ENCODE peak calls at places on chromosomes 13 and 19, in four cellular contexts. One of them, this sample, is unnamed.

GRCh38 chr19:52200044-52200443 is 10.2 kb downstream of the PPP2R1A start:
- DNase-seq in AG04450: peak
- DNase-seq in DMS79: no peak
- DNase-seq in aorta: peak
- DNase-seq in this sample: peak

GRCh38 chr19:46691948-46692347 is 25.0 kb downstream of the PRKD2 start:
- DNase-seq in AG04450: no peak
- DNase-seq in DMS79: no peak
- DNase-seq in aorta: no peak
- DNase-seq in this sample: no peak

GRCh38 chr13:94640676-94641075 is 39.0 kb downstream of the GPR180 start:
- DNase-seq in AG04450: no peak
- DNase-seq in DMS79: no peak
- DNase-seq in aorta: no peak
- DNase-seq in this sample: no peak

GRCh38 chr13:36088001-36088400 is 43.2 kb downstream of the DCLK1 start:
- DNase-seq in AG04450: no peak
- DNase-seq in DMS79: no peak
- DNase-seq in aorta: no peak
- DNase-seq in this sample: peak

GRCh38 chr13:44078806-44079378 is 199.2 kb downstream of the LACC1 start:
- DNase-seq in AG04450: no peak
- DNase-seq in DMS79: no peak
- DNase-seq in aorta: no peak
- DNase-seq in this sample: no peak

GRCh38 chr13:111339366-111340143 is 19.1 kb downstream of the TEX29 start:
- DNase-seq in AG04450: no peak
- DNase-seq in DMS79: no peak
- DNase-seq in aorta: no peak
- DNase-seq in this sample: no peak

GRCh38 chr13:73704587-73704986 is 429.6 kb downstream of the KLF12 start:
- DNase-seq in AG04450: no peak
- DNase-seq in DMS79: no peak
- DNase-seq in aorta: no peak
- DNase-seq in this sample: no peak

GRCh38 chr19:41997121-41997850 is 3.3 kb upstream of the ATP1A3 start:
- DNase-seq in AG04450: no peak
- DNase-seq in DMS79: no peak
- DNase-seq in aorta: peak
- DNase-seq in this sample: no peak

GRCh38 chr19:288911-289310 is 2.3 kb downstream of the PLPP2 start:
- DNase-seq in AG04450: no peak
- DNase-seq in DMS79: no peak
- DNase-seq in aorta: peak
- DNase-seq in this sample: no peak

GRCh38 chr19:31350693-31351211 is 1.5 kb upstream of the TSHZ3 start:
- DNase-seq in AG04450: no peak
- DNase-seq in DMS79: no peak
- DNase-seq in aorta: peak
- DNase-seq in this sample: no peak

GRCh38 chr19:43430142-43430710 is 15.5 kb downstream of the TEX101 start:
- DNase-seq in AG04450: no peak
- DNase-seq in DMS79: no peak
- DNase-seq in aorta: no peak
- DNase-seq in this sample: no peak

GRCh38 chr13:113322043-113322461 is 25.0 kb downstream of the LAMP1 start:
- DNase-seq in AG04450: no peak
- DNase-seq in DMS79: no peak
- DNase-seq in aorta: no peak
- DNase-seq in this sample: no peak

GRCh38 chr13:73741111-73741510 is 393.1 kb downstream of the KLF12 start:
- DNase-seq in AG04450: no peak
- DNase-seq in DMS79: no peak
- DNase-seq in aorta: no peak
- DNase-seq in this sample: no peak

GRCh38 chr19:11736696-11737095 is 2.0 kb downstream of the ZNF823 start:
- DNase-seq in AG04450: no peak
- DNase-seq in DMS79: no peak
- DNase-seq in aorta: no peak
- DNase-seq in this sample: no peak